ENCODE peak calls at places on chromosome 17, in seven cellular contexts. One of them, this sample, is unnamed.

GRCh38 chr17:40095944-40096791 is 4.2 kb downstream of the NR1D1 start:
- DNase-seq in sigmoid colon: peak
- DNase-seq in HCT116: no peak
- DNase-seq in AG04450: no peak
- DNase-seq in CD4-positive, alpha-beta T cell: peak
- DNase-seq in ascending aorta: no peak
- DNase-seq in GM23338: no peak
- DNase-seq in this sample: no peak

GRCh38 chr17:81499601-81499970 is 13.0 kb downstream of the ACTG1 start:
- DNase-seq in AG04450: no peak
- DNase-seq in HCT116: no peak
- DNase-seq in GM23338: no peak
- DNase-seq in ascending aorta: no peak
- DNase-seq in sigmoid colon: no peak
- DNase-seq in CD4-positive, alpha-beta T cell: no peak
- DNase-seq in this sample: no peak

GRCh38 chr17:17763734-17764133 is 73.1 kb downstream of the SREBF1 start:
- DNase-seq in ascending aorta: no peak
- DNase-seq in CD4-positive, alpha-beta T cell: no peak
- DNase-seq in GM23338: no peak
- DNase-seq in sigmoid colon: no peak
- DNase-seq in AG04450: no peak
- DNase-seq in HCT116: no peak
- DNase-seq in this sample: no peak

GRCh38 chr17:21242780-21243515 is 10.3 kb downstream of the NATD1 start:
- DNase-seq in ascending aorta: no peak
- DNase-seq in AG04450: no peak
- DNase-seq in GM23338: no peak
- DNase-seq in HCT116: no peak
- DNase-seq in CD4-positive, alpha-beta T cell: no peak
- DNase-seq in sigmoid colon: no peak
- DNase-seq in this sample: no peak

GRCh38 chr17:1746975-1747543 is 4.4 kb downstream of the SERPINF2 start:
- DNase-seq in HCT116: no peak
- DNase-seq in sigmoid colon: no peak
- DNase-seq in GM23338: peak
- DNase-seq in CD4-positive, alpha-beta T cell: no peak
- DNase-seq in AG04450: no peak
- DNase-seq in ascending aorta: no peak
- DNase-seq in this sample: no peak

GRCh38 chr17:2736956-2737355 is 12.5 kb downstream of the CCDC92B start:
- DNase-seq in AG04450: no peak
- DNase-seq in sigmoid colon: no peak
- DNase-seq in CD4-positive, alpha-beta T cell: no peak
- DNase-seq in GM23338: no peak
- DNase-seq in HCT116: no peak
- DNase-seq in ascending aorta: no peak
- DNase-seq in this sample: peak

GRCh38 chr17:37742762-37743611 is 1.9 kb downstream of the HNF1B start:
- DNase-seq in ascending aorta: no peak
- DNase-seq in sigmoid colon: no peak
- DNase-seq in GM23338: peak
- DNase-seq in CD4-positive, alpha-beta T cell: no peak
- DNase-seq in HCT116: no peak
- DNase-seq in AG04450: no peak
- DNase-seq in this sample: no peak

GRCh38 chr17:31283841-31284240 is 13.2 kb downstream of the OMG start:
- DNase-seq in sigmoid colon: no peak
- DNase-seq in ascending aorta: no peak
- DNase-seq in HCT116: no peak
- DNase-seq in AG04450: no peak
- DNase-seq in CD4-positive, alpha-beta T cell: no peak
- DNase-seq in GM23338: no peak
- DNase-seq in this sample: no peak

GRCh38 chr17:253091-253846 is 71.8 kb upstream of the DOC2B start:
- DNase-seq in ascending aorta: no peak
- DNase-seq in AG04450: no peak
- DNase-seq in HCT116: no peak
- DNase-seq in sigmoid colon: peak
- DNase-seq in CD4-positive, alpha-beta T cell: peak
- DNase-seq in GM23338: no peak
- DNase-seq in this sample: no peak

GRCh38 chr17:80463784-80464400 is 12.5 kb downstream of the NPTX1 start:
- DNase-seq in AG04450: no peak
- DNase-seq in CD4-positive, alpha-beta T cell: no peak
- DNase-seq in sigmoid colon: no peak
- DNase-seq in ascending aorta: no peak
- DNase-seq in HCT116: no peak
- DNase-seq in GM23338: no peak
- DNase-seq in this sample: no peak

GRCh38 chr17:210402-210801 is 29.0 kb upstream of the DOC2B start:
- DNase-seq in sigmoid colon: peak
- DNase-seq in HCT116: no peak
- DNase-seq in ascending aorta: no peak
- DNase-seq in AG04450: no peak
- DNase-seq in GM23338: no peak
- DNase-seq in CD4-positive, alpha-beta T cell: no peak
- DNase-seq in this sample: no peak

GRCh38 chr17:17820457-17821158 is 16.2 kb downstream of the SREBF1 start:
- DNase-seq in AG04450: no peak
- DNase-seq in sigmoid colon: no peak
- DNase-seq in GM23338: no peak
- DNase-seq in CD4-positive, alpha-beta T cell: no peak
- DNase-seq in HCT116: no peak
- DNase-seq in ascending aorta: no peak
- DNase-seq in this sample: no peak

GRCh38 chr17:66574123-66574522 is 260.8 kb upstream of the CACNG5 start:
- DNase-seq in sigmoid colon: no peak
- DNase-seq in CD4-positive, alpha-beta T cell: no peak
- DNase-seq in AG04450: no peak
- DNase-seq in HCT116: no peak
- DNase-seq in ascending aorta: no peak
- DNase-seq in GM23338: no peak
- DNase-seq in this sample: no peak

GRCh38 chr17:46129302-46129701 is 63.9 kb downstream of the KANSL1 start:
- DNase-seq in GM23338: no peak
- DNase-seq in ascending aorta: no peak
- DNase-seq in sigmoid colon: no peak
- DNase-seq in AG04450: no peak
- DNase-seq in CD4-positive, alpha-beta T cell: no peak
- DNase-seq in HCT116: no peak
- DNase-seq in this sample: no peak
- H3K27ac ChIP-seq in GM23338: peak
- H3K27ac ChIP-seq in ascending aorta: no peak
- H3K27ac ChIP-seq in sigmoid colon: peak
- H3K27ac ChIP-seq in AG04450: no peak
- H3K27ac ChIP-seq in CD4-positive, alpha-beta T cell: no peak
- H3K27ac ChIP-seq in HCT116: no peak
- H3K27ac ChIP-seq in this sample: no peak

GRCh38 chr17:75692976-75693375 is 25.8 kb downstream of the SAP30BP start:
- DNase-seq in GM23338: no peak
- DNase-seq in ascending aorta: no peak
- DNase-seq in AG04450: no peak
- DNase-seq in HCT116: no peak
- DNase-seq in sigmoid colon: peak
- DNase-seq in CD4-positive, alpha-beta T cell: no peak
- DNase-seq in this sample: no peak

GRCh38 chr17:75688209-75688771 is 21.2 kb downstream of the SAP30BP start:
- DNase-seq in HCT116: no peak
- DNase-seq in ascending aorta: no peak
- DNase-seq in sigmoid colon: peak
- DNase-seq in GM23338: no peak
- DNase-seq in AG04450: no peak
- DNase-seq in CD4-positive, alpha-beta T cell: no peak
- DNase-seq in this sample: no peak

GRCh38 chr17:75691371-75692290 is 24.5 kb downstream of the SAP30BP start:
- DNase-seq in sigmoid colon: peak
- DNase-seq in ascending aorta: no peak
- DNase-seq in HCT116: no peak
- DNase-seq in GM23338: no peak
- DNase-seq in AG04450: no peak
- DNase-seq in CD4-positive, alpha-beta T cell: no peak
- DNase-seq in this sample: no peak

GRCh38 chr17:75685508-75685907 is 18.4 kb downstream of the SAP30BP start:
- DNase-seq in AG04450: no peak
- DNase-seq in ascending aorta: no peak
- DNase-seq in HCT116: no peak
- DNase-seq in sigmoid colon: peak
- DNase-seq in CD4-positive, alpha-beta T cell: no peak
- DNase-seq in GM23338: no peak
- DNase-seq in this sample: no peak

DNA sequence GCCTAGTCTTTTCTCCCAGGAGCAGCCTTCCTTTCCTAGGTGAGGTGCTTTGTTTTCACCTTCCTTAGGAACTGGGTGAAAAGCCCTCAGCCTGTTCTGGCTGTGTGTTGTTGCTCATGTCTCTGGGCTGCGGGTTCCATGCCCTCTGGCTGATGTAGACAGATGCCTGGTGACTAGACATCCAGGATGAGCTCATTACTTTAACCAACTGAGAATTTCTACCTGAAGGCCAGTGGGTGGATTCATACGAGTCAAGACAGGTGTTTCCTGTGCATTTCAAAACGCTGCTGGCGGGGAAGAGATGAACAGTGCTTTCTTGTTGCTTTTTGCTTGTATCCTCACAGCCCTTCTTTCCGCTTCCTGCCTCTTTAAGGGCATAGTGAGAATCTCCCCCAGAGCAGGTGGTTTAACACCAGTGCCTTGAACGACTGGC is 22.3 kb downstream of the SAP30BP start:
- DNase-seq in ascending aorta: no peak
- DNase-seq in CD4-positive, alpha-beta T cell: peak
- DNase-seq in GM23338: no peak
- DNase-seq in AG04450: no peak
- DNase-seq in HCT116: no peak
- DNase-seq in sigmoid colon: no peak
- DNase-seq in this sample: peak
- H3K27ac ChIP-seq in ascending aorta: no peak
- H3K27ac ChIP-seq in CD4-positive, alpha-beta T cell: peak
- H3K27ac ChIP-seq in GM23338: peak
- H3K27ac ChIP-seq in AG04450: no peak
- H3K27ac ChIP-seq in HCT116: no peak
- H3K27ac ChIP-seq in sigmoid colon: peak
- H3K27ac ChIP-seq in this sample: peak

DNA sequence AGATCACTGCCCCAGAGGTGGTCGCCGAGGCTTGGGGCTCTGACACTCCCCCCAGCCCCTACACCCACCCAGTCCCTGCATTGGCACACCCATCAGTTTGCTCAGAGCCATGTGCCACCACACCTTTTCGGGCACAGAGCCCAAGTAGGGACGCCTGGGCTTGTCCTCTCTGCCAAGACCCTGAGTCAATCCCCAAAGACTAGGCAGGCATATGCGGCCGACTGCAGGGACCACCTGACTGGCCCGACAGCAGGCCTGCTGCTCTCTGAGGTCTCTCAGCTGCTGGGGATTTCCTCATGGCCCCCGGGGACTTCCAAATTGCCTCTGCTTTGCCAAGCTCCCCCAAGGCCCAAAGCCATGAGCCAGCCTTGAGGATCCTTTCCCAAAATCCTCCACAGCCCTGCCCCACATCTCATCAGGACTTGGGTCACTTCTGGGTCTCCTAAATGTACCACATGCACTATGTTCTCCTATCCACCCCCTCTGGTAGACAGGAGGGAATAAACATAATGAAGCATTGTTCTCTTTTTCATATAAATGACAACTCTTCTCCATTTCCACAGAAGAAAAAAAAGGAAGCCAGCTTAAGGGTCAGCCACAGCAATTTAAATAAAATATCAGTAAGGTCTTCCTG is 30.6 kb downstream of the MYO18A start:
- DNase-seq in AG04450: no peak
- DNase-seq in ascending aorta: no peak
- DNase-seq in GM23338: no peak
- DNase-seq in sigmoid colon: no peak
- DNase-seq in CD4-positive, alpha-beta T cell: no peak
- DNase-seq in HCT116: no peak
- DNase-seq in this sample: no peak
- H3K27ac ChIP-seq in AG04450: peak
- H3K27ac ChIP-seq in ascending aorta: peak
- H3K27ac ChIP-seq in GM23338: peak
- H3K27ac ChIP-seq in sigmoid colon: peak
- H3K27ac ChIP-seq in CD4-positive, alpha-beta T cell: peak
- H3K27ac ChIP-seq in HCT116: peak
- H3K27ac ChIP-seq in this sample: peak

GRCh38 chr17:68289936-68290267 is 1.0 kb downstream of the SLC16A6 start:
- DNase-seq in CD4-positive, alpha-beta T cell: no peak
- DNase-seq in GM23338: no peak
- DNase-seq in ascending aorta: no peak
- DNase-seq in HCT116: no peak
- DNase-seq in AG04450: no peak
- DNase-seq in sigmoid colon: no peak
- DNase-seq in this sample: no peak
- H3K27ac ChIP-seq in CD4-positive, alpha-beta T cell: peak
- H3K27ac ChIP-seq in GM23338: no peak
- H3K27ac ChIP-seq in ascending aorta: no peak
- H3K27ac ChIP-seq in HCT116: peak
- H3K27ac ChIP-seq in AG04450: no peak
- H3K27ac ChIP-seq in sigmoid colon: no peak
- H3K27ac ChIP-seq in this sample: no peak

GRCh38 chr17:49572806-49573420 is 2.8 kb upstream of the NXPH3 start:
- DNase-seq in CD4-positive, alpha-beta T cell: no peak
- DNase-seq in AG04450: no peak
- DNase-seq in sigmoid colon: no peak
- DNase-seq in GM23338: no peak
- DNase-seq in ascending aorta: no peak
- DNase-seq in HCT116: no peak
- DNase-seq in this sample: no peak
- H3K27ac ChIP-seq in CD4-positive, alpha-beta T cell: no peak
- H3K27ac ChIP-seq in AG04450: no peak
- H3K27ac ChIP-seq in sigmoid colon: peak
- H3K27ac ChIP-seq in GM23338: no peak
- H3K27ac ChIP-seq in ascending aorta: peak
- H3K27ac ChIP-seq in HCT116: no peak
- H3K27ac ChIP-seq in this sample: no peak

This sample was measured in epithelial cell of prostate.